ENCODE peak calls at places on chromosomes 6 and 20, in five cellular contexts. A, I, O, P and C are unnamed samples.

GRCh38 chr20:61031101-61031830 is 220.8 kb upstream of the CDH4 start:
- DNase-seq in O (no peak), P (peak), A (no peak), I (no peak), C (no peak)

GRCh38 chr20:58647162-58647813 is 3.8 kb upstream of the STX16 start:
- DNase-seq in O (peak), A (no peak), P (peak), I (no peak), C (no peak)

GRCh38 chr6:134175532-134176282 is 123.3 kb upstream of the SLC2A12 start:
- DNase-seq in I (peak), P (peak), A (peak), O (no peak), C (peak)

GRCh38 chr6:169933839-169934698 is 182.6 kb downstream of the ERMARD start:
- DNase-seq in A (no peak), P (no peak), I (no peak), O (no peak), C (no peak)

GRCh38 chr20:34968020-34968775 is 12.5 kb downstream of the MYH7B start:
- DNase-seq in A (no peak), I (no peak), O (no peak), P (no peak), C (no peak)

GRCh38 chr6:75830959-75831885 is 82.2 kb downstream of the MYO6 start:
- DNase-seq in P (no peak), O (no peak), I (no peak), A (peak), C (no peak)

GRCh38 chr6:81834141-81834621 is 81.7 kb upstream of the TENT5A start:
- DNase-seq in O (no peak), P (no peak), A (peak), I (no peak), C (peak)

GRCh38 chr6:27592481-27593199 is 119.7 kb upstream of the ZNF184 start:
- DNase-seq in P (peak), I (peak), A (peak), O (peak), C (peak)

GRCh38 chr6:135181333-135182119 is 418 bp downstream of the MYB start:
- DNase-seq in I (no peak), O (no peak), A (no peak), P (no peak), C (peak)

GRCh38 chr6:38640216-38640909 is 634 bp upstream of the BTBD9 start:
- DNase-seq in O (no peak), A (no peak), P (no peak), I (no peak), C (no peak)

GRCh38 chr6:47080083-47080596 is 38.0 kb upstream of the ADGRF1 start:
- DNase-seq in I (no peak), A (no peak), P (no peak), O (no peak), C (no peak)

GRCh38 chr20:46306743-46307138 is 1.6 kb downstream of the CDH22 start:
- DNase-seq in A (no peak), O (no peak), I (no peak), P (no peak), C (no peak)

GRCh38 chr6:138289739-138290138 is 71.4 kb upstream of the PBOV1 start:
- DNase-seq in A (no peak), O (no peak), I (peak), P (no peak), C (peak)

GRCh38 chr6:44001318-44001868 is 125.9 kb downstream of the MRPL14 start:
- DNase-seq in O (peak), P (peak), I (peak), A (no peak), C (no peak)

GRCh38 chr20:32438331-32438858 is 80.3 kb downstream of the ASXL1 start:
- DNase-seq in A (no peak), P (no peak), I (no peak), O (no peak), C (no peak)

GRCh38 chr6:167245586-167245985 is 45.5 kb upstream of the UNC93A start:
- DNase-seq in P (no peak), A (no peak), O (no peak), I (no peak), C (no peak)

GRCh38 chr20:17807670-17808069 is 107.9 kb downstream of the BANF2 start:
- DNase-seq in P (no peak), O (no peak), I (peak), A (peak), C (no peak)

GRCh38 chr6:146339716-146340115 is 203.9 kb upstream of the RAB32 start:
- DNase-seq in I (no peak), P (no peak), O (no peak), A (no peak), C (peak)

GRCh38 chr6:68779366-68779765 is 144.3 kb downstream of the ADGRB3 start:
- DNase-seq in P (no peak), O (no peak), A (no peak), I (no peak), C (no peak)

GRCh38 chr6:155647354-155647753 is 191.7 kb upstream of the NOX3 start:
- DNase-seq in O (no peak), I (no peak), A (peak), P (no peak), C (no peak)

GRCh38 chr20:50188879-50189680 is 1.6 kb upstream of the CEBPB start:
- DNase-seq in O (no peak), I (peak), P (no peak), A (no peak), C (no peak)

GRCh38 chr6:46491201-46491788 is at the start of gene RCAN2:
- DNase-seq in P (peak), O (no peak), A (peak), I (peak), C (peak)

GRCh38 chr6:20559924-20560551 is 25.8 kb downstream of the CDKAL1 start:
- DNase-seq in O (no peak), A (no peak), P (no peak), I (no peak), C (no peak)
- TF ChIP-seq CTCF in O (no peak), A (peak), P (no peak), I (no peak), C (peak)

GRCh38 chr6:13261464-13261994 is 66.8 kb downstream of the TBC1D7 start:
- DNase-seq in P (no peak), A (no peak), I (no peak), O (no peak), C (no peak)
- TF ChIP-seq MAFK in P (no peak), A (no peak), I (no peak), O (no peak), C (no peak)

GRCh38 chr6:30542404-30542725 is 13.9 kb downstream of the GNL1 start:
- DNase-seq in P (no peak), A (no peak), O (no peak), I (no peak), C (no peak)
- TF ChIP-seq CTCF in P (no peak), A (no peak), O (no peak), I (no peak), C (no peak)

DNA sequence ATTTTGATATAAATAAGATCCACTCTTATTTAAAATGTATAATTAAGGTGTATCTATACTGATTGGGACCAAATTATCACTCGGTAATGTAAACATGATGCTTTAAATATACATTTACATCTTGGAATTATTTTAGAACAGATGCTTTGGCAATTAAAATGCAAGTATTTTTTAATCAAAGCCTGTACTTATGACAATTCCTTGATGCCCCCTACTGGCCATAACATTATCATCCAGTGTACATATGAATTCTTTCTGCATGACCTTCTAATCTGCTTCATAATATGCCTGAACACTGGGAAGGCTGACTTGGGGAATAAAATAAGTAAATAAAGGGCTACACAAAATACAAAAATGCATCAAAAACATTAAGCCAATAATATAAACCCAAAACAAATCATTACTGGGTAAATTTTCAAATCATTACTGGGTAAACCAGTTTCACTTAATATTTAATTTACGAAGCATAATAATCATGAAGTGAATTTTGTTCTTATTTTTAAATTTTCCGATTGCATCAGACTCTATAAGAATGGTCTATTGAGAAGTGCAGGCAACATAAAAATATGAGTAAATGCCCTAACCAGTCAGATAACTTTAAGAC is 65.1 kb downstream of the CGA start:
- DNase-seq in P (no peak), A (peak), I (peak), O (peak), C (peak)
- TF ChIP-seq MAFK in P (no peak), A (no peak), I (no peak), O (no peak), C (no peak)

GRCh38 chr6:84772428-84773132 is 8.2 kb upstream of the TBX18 start:
- DNase-seq in A (no peak), I (no peak), O (no peak), P (peak), C (peak)

GRCh38 chr6:84773431-84774173 is 9.2 kb upstream of the TBX18 start:
- DNase-seq in A (no peak), O (no peak), I (no peak), P (peak), C (peak)

GRCh38 chr6:84776392-84776791 is 12.0 kb upstream of the TBX18 start:
- DNase-seq in O (no peak), A (no peak), P (no peak), I (no peak), C (no peak)

GRCh38 chr6:84773133-84773430 is 8.7 kb upstream of the TBX18 start:
- DNase-seq in O (no peak), A (no peak), I (no peak), P (no peak), C (peak)

DNA sequence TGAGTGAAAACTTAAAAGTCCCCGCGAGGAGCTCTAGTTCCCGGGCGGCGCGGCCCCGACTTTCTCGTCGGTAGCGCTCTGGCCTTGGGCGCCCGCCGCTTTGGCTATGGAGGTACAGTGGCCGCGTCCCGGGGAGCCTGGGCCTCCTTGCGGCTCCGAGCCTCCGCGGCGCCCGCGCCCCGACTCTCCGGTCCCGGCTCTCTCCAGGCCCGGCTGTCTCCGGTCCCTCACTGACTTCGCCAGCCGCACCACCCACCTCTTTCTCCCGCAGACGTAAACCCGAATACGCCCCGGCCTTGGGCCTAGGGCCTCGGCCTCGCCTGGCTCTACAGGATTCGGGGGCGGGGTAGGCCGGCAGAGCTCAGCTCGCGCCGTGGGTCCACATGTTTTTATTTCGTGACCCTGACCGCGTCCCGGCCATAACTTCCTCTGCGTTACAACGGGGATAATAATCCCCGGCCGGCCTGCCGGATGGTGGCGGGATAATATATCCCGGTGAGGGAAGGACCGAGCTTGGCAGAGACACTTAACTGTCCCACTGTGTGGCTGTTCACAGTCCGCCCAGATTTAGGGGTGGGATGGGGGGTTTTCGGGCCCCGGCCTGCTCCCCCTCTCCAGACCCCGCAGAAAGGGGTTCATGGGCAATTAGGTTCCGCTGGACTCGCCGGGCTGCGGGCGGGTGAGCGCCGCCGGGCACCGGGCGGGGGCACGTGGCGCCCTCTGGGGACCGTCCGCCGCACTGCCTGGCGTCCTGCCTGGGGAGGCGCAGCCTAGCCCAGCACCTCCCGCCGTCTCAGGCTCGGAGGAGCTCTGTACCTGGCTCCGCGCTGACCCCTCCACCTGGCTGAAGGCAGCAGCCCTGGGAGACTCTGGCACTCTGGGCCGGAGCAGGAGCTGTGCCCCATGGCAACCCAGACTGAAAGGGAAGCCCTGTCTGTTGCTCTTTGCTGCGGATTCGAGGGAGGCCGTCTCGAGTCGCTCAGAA is 10.1 kb upstream of the TBX18 start:
- DNase-seq in A (no peak), O (peak), P (peak), I (no peak), C (peak)
- TF ChIP-seq CTCF in A (peak), O (peak), P (peak), I (peak), C (peak)

GRCh38 chr6:163867518-163868292 is 453.2 kb downstream of the QKI start:
- DNase-seq in I (no peak), A (no peak), O (no peak), P (peak), C (no peak)

GRCh38 chr6:163877877-163878639 is 463.5 kb downstream of the QKI start:
- DNase-seq in P (no peak), A (no peak), O (no peak), I (no peak), C (no peak)

GRCh38 chr6:163876391-163876790 is 461.9 kb downstream of the QKI start:
- DNase-seq in I (no peak), A (peak), O (no peak), P (no peak), C (no peak)

GRCh38 chr6:163872335-163872734 is 457.8 kb downstream of the QKI start:
- DNase-seq in A (peak), P (no peak), O (no peak), I (no peak), C (no peak)
- TF ChIP-seq MAFK in A (no peak), P (no peak), O (no peak), I (no peak), C (no peak)